ENCODE peak calls at places on chromosome 17, in five cellular contexts. W, H, X, D and Q are unnamed samples.

GRCh38 chr17:68182940-68183551 is 64.8 kb upstream of the AMZ2 start:
- DNase-seq in H (no peak), D (peak), W (peak), X (no peak), Q (no peak)

GRCh38 chr17:76254275-76254674 is 10.9 kb upstream of the UBALD2 start:
- DNase-seq in H (no peak), W (no peak), D (no peak), X (no peak), Q (no peak)

GRCh38 chr17:39981207-39982068 is 831 bp downstream of the PSMD3 start:
- DNase-seq in D (no peak), H (no peak), W (no peak), X (no peak), Q (no peak)

GRCh38 chr17:44546711-44547606 is 10.3 kb upstream of the FZD2 start:
- DNase-seq in W (peak), D (no peak), X (peak), H (no peak), Q (peak)

GRCh38 chr17:64972611-64973010 is 53.3 kb upstream of the LRRC37A3 start:
- DNase-seq in D (no peak), X (no peak), H (no peak), W (no peak), Q (no peak)

GRCh38 chr17:73131993-73132595 is 32.7 kb upstream of the SSTR2 start:
- DNase-seq in H (no peak), X (no peak), W (no peak), D (no peak), Q (no peak)

GRCh38 chr17:18261146-18261515 is 669 bp downstream of the MIEF2 start:
- DNase-seq in H (no peak), W (peak), D (peak), X (peak), Q (peak)

GRCh38 chr17:68424861-68425260 is 32.4 kb downstream of the WIPI1 start:
- DNase-seq in X (no peak), W (no peak), D (no peak), H (no peak), Q (no peak)

GRCh38 chr17:80990921-80991644 is 558 bp upstream of the CHMP6 start:
- DNase-seq in H (no peak), W (peak), D (peak), X (no peak), Q (no peak)

GRCh38 chr17:10197721-10198508 is 491 bp downstream of the GAS7 start:
- DNase-seq in X (no peak), H (no peak), W (no peak), D (no peak), Q (no peak)

GRCh38 chr17:80453980-80454556 is 22.3 kb downstream of the NPTX1 start:
- DNase-seq in D (peak), W (no peak), H (no peak), X (no peak), Q (no peak)

GRCh38 chr17:43312011-43312410 is 78.2 kb upstream of the RNU2-1 start:
- DNase-seq in H (no peak), X (no peak), W (no peak), D (no peak), Q (no peak)

GRCh38 chr17:17749025-17749772 is 67.9 kb downstream of the RAI1 start:
- DNase-seq in D (no peak), H (no peak), X (no peak), W (no peak), Q (no peak)

GRCh38 chr17:29732613-29733012 is 109.9 kb upstream of the CORO6 start:
- DNase-seq in H (no peak), D (no peak), W (no peak), X (peak), Q (peak)

GRCh38 chr17:42484304-42484703 is 25.6 kb downstream of the ATP6V0A1 start:
- DNase-seq in W (no peak), H (peak), X (no peak), D (peak), Q (no peak)

GRCh38 chr17:50679008-50679544 is 28.6 kb downstream of the ANKRD40 start:
- DNase-seq in D (peak), W (no peak), X (no peak), H (no peak), Q (no peak)

GRCh38 chr17:17480593-17481148 is 3.9 kb downstream of the MED9 start:
- DNase-seq in W (no peak), X (no peak), H (no peak), D (no peak), Q (no peak)

GRCh38 chr17:7745748-7746470 is 28.4 kb downstream of the DNAH2 start:
- DNase-seq in W (no peak), D (peak), H (no peak), X (peak), Q (peak)

GRCh38 chr17:7884581-7885356 is 3.8 kb upstream of the CHD3 start:
- DNase-seq in W (peak), D (no peak), X (no peak), H (no peak), Q (no peak)

GRCh38 chr17:77497578-77497934 is 356.8 kb downstream of the SEC14L1 start:
- DNase-seq in X (no peak), D (no peak), W (no peak), H (no peak), Q (no peak)

GRCh38 chr17:55152236-55152635 is 112.5 kb upstream of the HLF start:
- DNase-seq in W (no peak), H (no peak), D (no peak), X (peak), Q (no peak)

GRCh38 chr17:8125196-8125946 is 1.5 kb upstream of the HES7 start:
- DNase-seq in H (peak), W (peak), X (peak), D (peak), Q (peak)

GRCh38 chr17:46818929-46819859 is 702 bp upstream of the WNT3 start:
- DNase-seq in H (no peak), W (peak), D (no peak), X (no peak), Q (no peak)

GRCh38 chr17:12982224-12982623 is 35.6 kb downstream of the ELAC2 start:
- DNase-seq in X (no peak), H (peak), D (no peak), W (no peak), Q (no peak)

GRCh38 chr17:45022288-45022648 is 29.2 kb downstream of the DCAKD start:
- DNase-seq in X (no peak), D (no peak), H (no peak), W (no peak), Q (no peak)

GRCh38 chr17:62675260-62675659 is 47.8 kb downstream of the MRC2 start:
- DNase-seq in H (no peak), X (no peak), D (no peak), W (no peak), Q (no peak)
- H3K27ac ChIP-seq in H (no peak), X (no peak), D (no peak), W (no peak), Q (no peak)

GRCh38 chr17:36937961-36938565 is 788 bp downstream of the LHX1 start:
- DNase-seq in X (peak), D (no peak), H (no peak), W (peak), Q (no peak)
- TF ChIP-seq BHLHE40 in X (no peak), D (no peak), H (no peak), W (no peak), Q (no peak)

DNA sequence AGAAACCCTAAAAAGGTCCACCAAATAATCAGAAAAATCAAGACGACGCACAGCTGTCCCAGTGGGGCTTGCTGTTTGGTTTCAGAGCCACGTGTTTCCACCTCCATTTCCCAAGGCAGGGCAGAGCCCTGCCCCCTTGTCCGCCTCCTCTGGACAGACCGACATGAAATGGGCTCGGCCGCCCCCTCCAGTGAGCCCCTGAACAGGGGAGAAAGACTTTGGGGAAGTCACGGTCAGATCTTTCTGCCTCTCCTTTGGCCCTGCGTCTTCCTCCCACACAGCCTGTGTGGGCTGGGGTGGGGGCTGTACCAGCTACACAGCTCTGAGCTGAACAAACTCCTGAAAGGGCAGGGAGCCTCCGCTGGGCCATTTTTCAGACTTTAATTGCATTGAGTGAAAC is 230.8 kb downstream of the ENGASE start:
- DNase-seq in D (no peak), X (no peak), H (no peak), W (peak), Q (no peak)
- H3K27ac ChIP-seq in D (no peak), X (no peak), H (no peak), W (no peak), Q (no peak)

GRCh38 chr17:6456914-6457687 is 12.8 kb downstream of the PIMREG start:
- DNase-seq in H (no peak), D (peak), W (peak), X (peak), Q (peak)
- TF ChIP-seq BHLHE40 in H (no peak), D (no peak), W (peak), X (peak), Q (no peak)

GRCh38 chr17:38727661-38728220 is 2.4 kb upstream of the CISD3 start:
- DNase-seq in X (no peak), W (no peak), D (no peak), H (no peak), Q (no peak)
- H3K27ac ChIP-seq in X (no peak), W (no peak), D (no peak), H (peak), Q (no peak)